ENCODE peak calls at places on chromosome 7, in four cellular contexts. One of them, this sample, is unnamed.

GRCh38 chr7:130560972-130561371 is 69.1 kb downstream of the MEST start:
- DNase-seq in NB4: peak; percentile 79
- DNase-seq in transverse colon: no peak
- DNase-seq in prostate gland: no peak
- DNase-seq in this sample: peak; percentile 48

GRCh38 chr7:30679664-30680063 is 2.6 kb downstream of the CRHR2 start:
- DNase-seq in NB4: no peak
- DNase-seq in transverse colon: no peak
- DNase-seq in prostate gland: no peak
- DNase-seq in this sample: no peak

GRCh38 chr7:44449531-44449930 is 40.9 kb downstream of the NUDCD3 start:
- DNase-seq in NB4: peak; percentile 41
- DNase-seq in transverse colon: no peak
- DNase-seq in prostate gland: no peak
- DNase-seq in this sample: no peak

GRCh38 chr7:158923928-158924511 is 67.7 kb downstream of the DYNC2I1 start:
- DNase-seq in NB4: no peak
- DNase-seq in transverse colon: no peak
- DNase-seq in prostate gland: no peak
- DNase-seq in this sample: no peak

GRCh38 chr7:89554209-89554608 is 600.1 kb upstream of the STEAP1 start:
- DNase-seq in NB4: no peak
- DNase-seq in transverse colon: no peak
- DNase-seq in prostate gland: no peak
- DNase-seq in this sample: no peak

GRCh38 chr7:101828308-101829020 is 11.0 kb downstream of the CUX1 start:
- DNase-seq in NB4: peak; percentile 50
- DNase-seq in transverse colon: no peak
- DNase-seq in prostate gland: no peak
- DNase-seq in this sample: no peak

GRCh38 chr7:27198871-27199801 is 755 bp downstream of the HOXA13 start:
- DNase-seq in NB4: peak; percentile 80
- DNase-seq in transverse colon: no peak
- DNase-seq in prostate gland: peak; percentile 21
- DNase-seq in this sample: no peak

GRCh38 chr7:54788664-54789063 is 29.7 kb upstream of the SEC61G start:
- DNase-seq in NB4: peak; percentile 69
- DNase-seq in transverse colon: peak; percentile 20
- DNase-seq in prostate gland: peak; percentile 49
- DNase-seq in this sample: peak; percentile 78

GRCh38 chr7:140214075-140214684 is 37.4 kb upstream of the KDM7A start:
- DNase-seq in NB4: no peak
- DNase-seq in transverse colon: peak; percentile 87
- DNase-seq in prostate gland: no peak
- DNase-seq in this sample: no peak

GRCh38 chr7:5452937-5453540 is 29.4 kb upstream of the TNRC18 start:
- DNase-seq in NB4: peak; percentile 92
- DNase-seq in transverse colon: no peak
- DNase-seq in prostate gland: no peak
- DNase-seq in this sample: peak; percentile 44

GRCh38 chr7:39417642-39418041 is 148.6 kb upstream of the YAE1 start:
- DNase-seq in NB4: no peak
- DNase-seq in transverse colon: no peak
- DNase-seq in prostate gland: no peak
- DNase-seq in this sample: no peak
- TF ChIP-seq CTCF in NB4: no peak
- TF ChIP-seq CTCF in transverse colon: no peak
- TF ChIP-seq CTCF in prostate gland: no peak
- TF ChIP-seq CTCF in this sample: no peak

GRCh38 chr7:81138850-81139249 is 220.0 kb upstream of the SEMA3C start:
- DNase-seq in NB4: peak; percentile 31
- DNase-seq in transverse colon: no peak
- DNase-seq in prostate gland: no peak
- DNase-seq in this sample: no peak

GRCh38 chr7:81140206-81140605 is 221.4 kb upstream of the SEMA3C start:
- DNase-seq in NB4: peak; percentile 37
- DNase-seq in transverse colon: no peak
- DNase-seq in prostate gland: no peak
- DNase-seq in this sample: no peak

GRCh38 chr7:81140775-81141174 is 221.9 kb upstream of the SEMA3C start:
- DNase-seq in NB4: peak; percentile 85
- DNase-seq in transverse colon: no peak
- DNase-seq in prostate gland: no peak
- DNase-seq in this sample: no peak

GRCh38 chr7:81143856-81144255 is 225.0 kb upstream of the SEMA3C start:
- DNase-seq in NB4: no peak
- DNase-seq in transverse colon: no peak
- DNase-seq in prostate gland: no peak
- DNase-seq in this sample: no peak
- TF ChIP-seq POLR2A in NB4: no peak
- TF ChIP-seq POLR2A in transverse colon: no peak
- TF ChIP-seq POLR2A in prostate gland: no peak
- TF ChIP-seq POLR2A in this sample: no peak

GRCh38 chr7:121204537-121204936 is 124.3 kb upstream of the WNT16 start:
- DNase-seq in NB4: no peak
- DNase-seq in transverse colon: no peak
- DNase-seq in prostate gland: no peak
- DNase-seq in this sample: no peak
- TF ChIP-seq CTCF in NB4: no peak
- TF ChIP-seq CTCF in transverse colon: no peak
- TF ChIP-seq CTCF in prostate gland: no peak
- TF ChIP-seq CTCF in this sample: no peak

GRCh38 chr7:100818825-100819224 is 8.5 kb downstream of the EPHB4 start:
- DNase-seq in NB4: no peak
- DNase-seq in transverse colon: no peak
- DNase-seq in prostate gland: no peak
- DNase-seq in this sample: no peak
- TF ChIP-seq POLR2A in NB4: no peak
- TF ChIP-seq POLR2A in transverse colon: no peak
- TF ChIP-seq POLR2A in prostate gland: no peak
- TF ChIP-seq POLR2A in this sample: peak; percentile 29

GRCh38 chr7:87059525-87060287 is at the start of gene ELAPOR2:
- DNase-seq in NB4: peak; percentile 78
- DNase-seq in transverse colon: peak; percentile 86
- DNase-seq in prostate gland: peak; percentile 47
- DNase-seq in this sample: peak; percentile 83
- TF ChIP-seq CTCF in NB4: peak; percentile 40
- TF ChIP-seq CTCF in transverse colon: peak; percentile 42
- TF ChIP-seq CTCF in prostate gland: peak; percentile 17
- TF ChIP-seq CTCF in this sample: peak; percentile 32

DNA sequence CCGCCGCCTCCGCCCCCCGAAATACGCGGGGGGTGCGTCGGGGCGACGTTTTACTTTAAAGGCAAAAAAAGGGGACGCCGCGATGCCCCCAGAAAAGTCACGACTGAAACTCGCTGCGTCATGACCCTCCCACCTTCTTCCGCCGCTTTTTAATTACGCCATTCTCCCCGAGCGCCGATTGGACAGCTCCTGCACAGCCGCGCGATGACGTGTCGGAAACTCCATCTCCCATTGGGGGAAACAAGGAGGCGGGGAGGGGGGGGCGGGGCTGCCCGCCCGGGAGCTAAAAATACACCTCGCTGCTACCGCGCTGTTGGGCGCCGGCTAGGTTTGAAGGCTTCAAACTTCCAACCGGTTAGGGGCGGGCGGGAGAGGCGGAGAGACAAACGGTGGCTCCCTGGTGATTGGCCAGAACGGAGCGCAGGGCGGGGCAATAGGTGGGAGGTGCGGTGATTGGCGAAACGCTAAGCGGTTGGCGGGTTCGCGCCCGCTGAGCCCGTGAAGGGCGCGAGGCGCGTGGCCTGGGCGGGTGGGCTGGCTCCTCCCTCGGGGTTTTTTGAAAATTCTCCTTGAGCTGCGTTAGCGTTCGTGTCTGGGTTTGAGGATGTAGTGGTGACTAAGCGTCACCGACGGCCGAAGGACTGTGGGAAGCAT is at the start of gene RHEB:
- DNase-seq in NB4: peak; percentile 100
- DNase-seq in transverse colon: peak; percentile 99
- DNase-seq in prostate gland: peak; percentile 98
- DNase-seq in this sample: peak; percentile 99
- TF ChIP-seq POLR2A in NB4: no peak
- TF ChIP-seq POLR2A in transverse colon: peak; percentile 26
- TF ChIP-seq POLR2A in prostate gland: peak; percentile 59
- TF ChIP-seq POLR2A in this sample: no peak

GRCh38 chr7:91126762-91127161 is 137.5 kb upstream of the FZD1 start:
- DNase-seq in NB4: no peak
- DNase-seq in transverse colon: no peak
- DNase-seq in prostate gland: no peak
- DNase-seq in this sample: no peak
- TF ChIP-seq CTCF in NB4: no peak
- TF ChIP-seq CTCF in transverse colon: no peak
- TF ChIP-seq CTCF in prostate gland: no peak
- TF ChIP-seq CTCF in this sample: no peak

GRCh38 chr7:115593111-115593510 is 437.5 kb downstream of the TFEC start:
- DNase-seq in NB4: no peak
- DNase-seq in transverse colon: no peak
- DNase-seq in prostate gland: no peak
- DNase-seq in this sample: no peak
- TF ChIP-seq POLR2A in NB4: no peak
- TF ChIP-seq POLR2A in transverse colon: no peak
- TF ChIP-seq POLR2A in prostate gland: no peak
- TF ChIP-seq POLR2A in this sample: no peak

GRCh38 chr7:39754326-39755120 is 131.2 kb downstream of the RALA start:
- DNase-seq in NB4: no peak
- DNase-seq in transverse colon: no peak
- DNase-seq in prostate gland: no peak
- DNase-seq in this sample: peak; percentile 83
- TF ChIP-seq CTCF in NB4: no peak
- TF ChIP-seq CTCF in transverse colon: no peak
- TF ChIP-seq CTCF in prostate gland: no peak
- TF ChIP-seq CTCF in this sample: no peak

GRCh38 chr7:2520131-2520807 is 695 bp downstream of the LFNG start:
- DNase-seq in NB4: peak; percentile 62
- DNase-seq in transverse colon: peak; percentile 62
- DNase-seq in prostate gland: no peak
- DNase-seq in this sample: no peak

GRCh38 chr7:2518737-2519118 is 846 bp upstream of the LFNG start:
- DNase-seq in NB4: no peak
- DNase-seq in transverse colon: no peak
- DNase-seq in prostate gland: no peak
- DNase-seq in this sample: no peak

GRCh38 chr7:2520808-2521146 is 1.2 kb downstream of the LFNG start:
- DNase-seq in NB4: peak; percentile 62
- DNase-seq in transverse colon: peak; percentile 62
- DNase-seq in prostate gland: no peak
- DNase-seq in this sample: no peak

GRCh38 chr7:2518101-2518500 is 1.5 kb upstream of the LFNG start:
- DNase-seq in NB4: no peak
- DNase-seq in transverse colon: peak; percentile 74
- DNase-seq in prostate gland: no peak
- DNase-seq in this sample: no peak

DNA sequence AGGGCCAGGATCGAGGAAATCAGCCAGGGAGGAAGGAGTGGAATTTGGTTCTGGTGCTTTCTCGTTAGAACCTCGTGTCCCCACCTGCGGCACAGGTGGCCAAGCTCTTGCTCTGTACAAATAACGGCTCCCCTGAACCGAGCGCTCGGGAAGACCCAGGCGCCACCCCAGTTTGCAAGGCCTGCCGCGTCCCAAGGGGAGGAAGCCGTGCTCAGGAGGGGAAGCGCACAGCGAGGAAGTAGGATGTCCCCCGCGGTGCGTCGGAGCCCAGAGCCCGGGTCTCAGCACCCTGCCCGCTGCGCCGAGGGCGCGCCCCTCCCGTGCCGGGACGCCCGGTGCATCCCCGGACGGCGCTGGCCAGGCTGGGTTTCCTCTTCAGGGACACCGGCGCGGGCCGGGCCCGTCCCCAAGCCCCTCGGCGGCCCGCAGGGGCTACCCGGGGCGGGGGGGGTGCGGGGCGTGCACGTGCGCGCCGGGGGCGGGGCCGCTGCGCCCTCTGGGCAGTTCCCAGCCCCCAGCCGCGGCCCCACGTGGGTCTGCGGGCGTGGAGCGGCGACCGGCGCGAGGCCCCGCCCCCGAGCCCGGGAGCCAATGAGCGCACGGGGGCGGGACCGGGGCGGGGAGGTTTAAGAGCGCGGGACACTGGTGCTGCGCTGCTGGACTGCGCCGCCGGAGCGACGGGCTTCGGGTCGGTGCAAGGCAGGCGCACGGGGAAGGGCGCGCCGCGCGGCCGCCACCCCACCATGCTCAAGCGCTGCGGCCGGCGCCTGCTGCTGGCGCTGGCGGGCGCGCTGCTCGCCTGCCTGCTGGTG is at the start of gene LFNG:
- DNase-seq in NB4: peak; percentile 97
- DNase-seq in transverse colon: peak; percentile 92
- DNase-seq in prostate gland: peak; percentile 88
- DNase-seq in this sample: peak; percentile 82
- TF ChIP-seq POLR2A in NB4: peak; percentile 75
- TF ChIP-seq POLR2A in transverse colon: peak; percentile 80
- TF ChIP-seq POLR2A in prostate gland: peak; percentile 98
- TF ChIP-seq POLR2A in this sample: peak; percentile 98

This sample was measured in endothelial cell of umbilical vein.